ENCODE peak calls at places on chromosome 2, in nine cellular contexts. F, W, S, Q, C, X, O, B and K are unnamed samples.

GRCh38 chr2:99777266-99777640 is 287.4 kb upstream of the REV1 start:
- DNase-seq in F (no peak), W (no peak), S (peak; percentile 4), Q (no peak), C (no peak), X (no peak), O (no peak), B (no peak), K (peak; percentile 1)

GRCh38 chr2:119706196-119706595 is 27.2 kb downstream of the TMEM177 start:
- DNase-seq in F (no peak), W (no peak), S (no peak), Q (peak; percentile 40), C (no peak), X (no peak), O (no peak), B (no peak), K (no peak)

GRCh38 chr2:61471905-61472805 is 1.3 kb upstream of the USP34 start:
- DNase-seq in F (no peak), W (peak; percentile 59), S (peak; percentile 47), Q (no peak), C (peak; percentile 26), X (no peak), O (no peak), B (peak; percentile 45), K (peak; percentile 42)

GRCh38 chr2:148903294-148903693 is 28.3 kb downstream of the KIF5C start:
- DNase-seq in F (no peak), W (no peak), S (no peak), Q (no peak), C (no peak), X (no peak), O (no peak), B (no peak), K (no peak)

GRCh38 chr2:47373747-47374146 is 29.2 kb upstream of the MSH2 start:
- DNase-seq in F (no peak), W (peak; percentile 27), S (no peak), Q (peak; percentile 66), C (no peak), X (no peak), O (no peak), B (peak; percentile 18), K (no peak)

GRCh38 chr2:112048887-112049286 is 6.2 kb upstream of the TMEM87B start:
- DNase-seq in F (no peak), W (peak; percentile 61), S (peak; percentile 81), Q (no peak), C (peak; percentile 89), X (peak; percentile 54), O (no peak), B (peak; percentile 86), K (peak; percentile 66)

GRCh38 chr2:220191031-220191430 is 563.6 kb downstream of the SLC4A3 start:
- DNase-seq in F (no peak), W (no peak), S (peak; percentile 61), Q (no peak), C (no peak), X (no peak), O (no peak), B (no peak), K (no peak)

GRCh38 chr2:222756951-222757645 is 85.6 kb downstream of the MOGAT1 start:
- DNase-seq in F (no peak), W (no peak), S (peak; percentile 80), Q (no peak), C (peak; percentile 45), X (no peak), O (no peak), B (peak; percentile 88), K (peak; percentile 69)

GRCh38 chr2:29920631-29921559 is 491 bp downstream of the ALK start:
- DNase-seq in F (no peak), W (no peak), S (peak; percentile 48), Q (peak; percentile 79), C (peak; percentile 4), X (no peak), O (no peak), B (peak; percentile 35), K (peak; percentile 18)

GRCh38 chr2:203451011-203451410 is 84.1 kb downstream of the RAPH1 start:
- DNase-seq in F (no peak), W (no peak), S (peak; percentile 37), Q (no peak), C (peak; percentile 33), X (no peak), O (no peak), B (peak; percentile 17), K (no peak)

GRCh38 chr2:216015722-216016464 is 2.5 kb upstream of the MREG start:
- DNase-seq in F (no peak), W (peak; percentile 85), S (no peak), Q (no peak), C (no peak), X (no peak), O (no peak), B (no peak), K (no peak)

GRCh38 chr2:86045541-86045940 is 60.1 kb downstream of the POLR1A start:
- DNase-seq in F (no peak), W (no peak), S (no peak), Q (peak; percentile 70), C (no peak), X (no peak), O (no peak), B (no peak), K (no peak)

GRCh38 chr2:65017335-65017734 is 28.1 kb downstream of the SLC1A4 start:
- DNase-seq in F (no peak), W (peak; percentile 65), S (peak; percentile 24), Q (peak; percentile 65), C (no peak), X (no peak), O (no peak), B (peak; percentile 28), K (no peak)

GRCh38 chr2:11027195-11027594 is 115.5 kb downstream of the KCNF1 start:
- DNase-seq in F (no peak), W (no peak), S (no peak), Q (peak; percentile 32), C (no peak), X (no peak), O (no peak), B (no peak), K (no peak)

GRCh38 chr2:64522843-64523428 is 1.2 kb upstream of the AFTPH start:
- DNase-seq in F (peak; percentile 60), W (peak; percentile 89), S (peak; percentile 91), Q (peak; percentile 59), C (peak; percentile 93), X (peak; percentile 74), O (peak; percentile 53), B (peak; percentile 94), K (peak; percentile 90)

GRCh38 chr2:174836345-174836999 is 72.2 kb upstream of the CHRNA1 start:
- DNase-seq in F (no peak), W (no peak), S (peak; percentile 98), Q (no peak), C (peak; percentile 80), X (no peak), O (no peak), B (peak; percentile 91), K (peak; percentile 96)

GRCh38 chr2:160917850-160918249 is 242.4 kb upstream of the TANK start:
- DNase-seq in F (no peak), W (no peak), S (no peak), Q (no peak), C (no peak), X (no peak), O (no peak), B (no peak), K (no peak)

GRCh38 chr2:140600116-140600515 is 1530.7 kb downstream of the LRP1B start:
- DNase-seq in F (no peak), W (no peak), S (peak; percentile 76), Q (no peak), C (peak; percentile 63), X (no peak), O (no peak), B (peak; percentile 71), K (peak; percentile 6)

GRCh38 chr2:58046585-58047372 is at the start of gene VRK2:
- DNase-seq in F (peak; percentile 92), W (peak; percentile 93), S (peak; percentile 97), Q (peak; percentile 97), C (peak; percentile 89), X (peak; percentile 69), O (peak; percentile 69), B (peak; percentile 97), K (peak; percentile 97)
- TF ChIP-seq CTCF in F (no peak), W (no peak), S (no peak), Q (peak; percentile 36), C (peak; percentile 5), X (peak; percentile 14), O (no peak), B (no peak), K (no peak)

DNA sequence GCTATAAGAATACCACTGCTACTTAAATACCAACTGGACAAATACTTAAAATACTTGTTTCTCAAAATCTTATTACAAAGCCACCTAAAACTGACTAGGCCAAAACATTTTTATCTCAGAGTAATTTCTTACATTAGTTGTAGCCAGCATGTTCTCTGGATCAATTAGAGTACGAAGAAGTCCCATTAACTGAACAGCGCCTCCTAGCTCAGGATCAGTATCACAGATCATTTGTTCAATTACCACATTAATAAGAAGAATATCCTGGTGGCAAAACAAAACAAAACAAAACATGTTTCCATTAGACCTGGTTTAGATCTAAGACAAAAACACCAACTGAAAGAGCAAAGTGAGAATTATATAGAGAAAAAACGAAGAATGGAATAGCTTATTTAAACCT is 36.0 kb downstream of the PPP4R3B start:
- DNase-seq in F (no peak), W (no peak), S (peak; percentile 13), Q (no peak), C (no peak), X (no peak), O (no peak), B (peak; percentile 30), K (no peak)
- TF ChIP-seq CTCF in F (no peak), W (peak; percentile 76), S (no peak), Q (peak; percentile 72), C (no peak), X (peak; percentile 56), O (no peak), B (peak; percentile 70), K (no peak)

GRCh38 chr2:173286153-173286809 is 68.4 kb upstream of the CDCA7 start:
- DNase-seq in F (no peak), W (peak; percentile 53), S (no peak), Q (no peak), C (no peak), X (no peak), O (no peak), B (peak; percentile 9), K (no peak)
- TF ChIP-seq CTCF in F (no peak), W (peak; percentile 75), S (no peak), Q (peak; percentile 28), C (no peak), X (peak; percentile 57), O (no peak), B (peak; percentile 42), K (no peak)

GRCh38 chr2:201452856-201453643 is 1.5 kb downstream of the STRADB start:
- DNase-seq in F (no peak), W (no peak), S (no peak), Q (no peak), C (no peak), X (no peak), O (no peak), B (no peak), K (no peak)

GRCh38 chr2:201452058-201452736 is 657 bp downstream of the STRADB start:
- DNase-seq in F (no peak), W (no peak), S (peak; percentile 44), Q (no peak), C (peak; percentile 43), X (no peak), O (no peak), B (peak; percentile 22), K (no peak)

GRCh38 chr2:201450910-201451329 is 338 bp downstream of the TRAK2 start:
- DNase-seq in F (no peak), W (no peak), S (no peak), Q (no peak), C (peak; percentile 61), X (no peak), O (no peak), B (peak; percentile 8), K (no peak)

GRCh38 chr2:201448701-201449100 is 2.6 kb downstream of the TRAK2 start:
- DNase-seq in F (no peak), W (no peak), S (no peak), Q (no peak), C (no peak), X (no peak), O (no peak), B (peak; percentile 84), K (peak; percentile 37)

GRCh38 chr2:201451330-201452057 is at the start of the genes STRADB and TRAK2:
- DNase-seq in F (peak; percentile 94), W (peak; percentile 96), S (peak; percentile 98), Q (peak; percentile 98), C (peak; percentile 90), X (peak; percentile 74), O (peak; percentile 76), B (peak; percentile 95), K (peak; percentile 93)
- TF ChIP-seq CTCF in F (no peak), W (peak; percentile 25), S (no peak), Q (peak; percentile 71), C (peak; percentile 27), X (peak; percentile 45), O (no peak), B (peak; percentile 16), K (peak; percentile 28)